ENCODE peak calls at places on chromosomes 7 and 10, in four cellular contexts. I is fibroblast of lung, O is foreskin fibroblast, K is sigmoid colon. L is an unnamed sample.

GRCh38 chr7:76056241-76056640 is 8.3 kb downstream of the MDH2 start:
- DNase-seq in I (no peak), O (no peak), K (no peak), L (no peak)

GRCh38 chr7:155773531-155773930 is 38.7 kb downstream of the SHH start:
- DNase-seq in I (no peak), O (no peak), K (no peak), L (no peak)

GRCh38 chr7:114916261-114916892 is 5.5 kb upstream of the MDFIC start:
- DNase-seq in I (no peak), O (no peak), K (no peak), L (no peak)

GRCh38 chr10:126508535-126509040 is 120.3 kb upstream of the ADAM12 start:
- DNase-seq in I (no peak), O (peak; percentile 4), K (no peak), L (no peak)

GRCh38 chr10:132951926-132952325 is 9.6 kb upstream of the CFAP46 start:
- DNase-seq in I (no peak), O (no peak), K (no peak), L (no peak)

GRCh38 chr7:154204046-154204445 is 151.8 kb downstream of the DPP6 start:
- DNase-seq in I (no peak), O (no peak), K (no peak), L (no peak)

GRCh38 chr10:106609867-106610266 is 554.6 kb downstream of the SORCS1 start:
- DNase-seq in I (no peak), O (peak; percentile 12), K (no peak), L (peak; percentile 40)

GRCh38 chr7:120583835-120584586 is 273.9 kb downstream of the TSPAN12 start:
- DNase-seq in I (peak; percentile 94), O (peak; percentile 58), K (no peak), L (no peak)

GRCh38 chr10:17669185-17669872 is 25.4 kb downstream of the STAM start:
- DNase-seq in I (no peak), O (peak; percentile 19), K (no peak), L (no peak)

GRCh38 chr10:18713077-18713476 is 53.8 kb downstream of the ARL5B start:
- DNase-seq in I (peak; percentile 98), O (peak; percentile 55), K (no peak), L (peak; percentile 91)

GRCh38 chr7:15720849-15721471 is 34.5 kb upstream of the MEOX2 start:
- DNase-seq in I (peak; percentile 10), O (peak; percentile 80), K (peak; percentile 66), L (peak; percentile 53)

GRCh38 chr10:80473692-80474596 is 19.8 kb downstream of the TSPAN14 start:
- DNase-seq in I (peak; percentile 59), O (no peak), K (no peak), L (peak; percentile 52)

GRCh38 chr7:7972128-7972527 is 3.5 kb downstream of the GLCCI1 start:
- DNase-seq in I (peak; percentile 54), O (peak; percentile 44), K (no peak), L (no peak)

GRCh38 chr10:6151087-6151977 is 51.4 kb upstream of the PFKFB3 start:
- DNase-seq in I (peak; percentile 53), O (peak; percentile 81), K (peak; percentile 82), L (peak; percentile 43)

GRCh38 chr10:126674741-126675515 is 4.4 kb upstream of the C10orf90 start:
- DNase-seq in I (no peak), O (no peak), K (no peak), L (no peak)

GRCh38 chr7:44379366-44380178 is 54.2 kb upstream of the CAMK2B start:
- DNase-seq in I (no peak), O (peak; percentile 64), K (no peak), L (no peak)

GRCh38 chr10:95392711-95393164 is 101.9 kb upstream of the PDLIM1 start:
- DNase-seq in I (no peak), O (no peak), K (no peak), L (no peak)

GRCh38 chr10:112678987-112679386 is 232.0 kb downstream of the VTI1A start:
- DNase-seq in I (no peak), O (no peak), K (no peak), L (no peak)

GRCh38 chr7:3215624-3216585 is 85.1 kb upstream of the SDK1 start:
- DNase-seq in I (no peak), O (no peak), K (no peak), L (no peak)

GRCh38 chr7:139358541-139359365 is 941 bp upstream of the LUC7L2 start:
- DNase-seq in I (peak; percentile 25), O (peak; percentile 62), K (no peak), L (peak; percentile 35)

DNA sequence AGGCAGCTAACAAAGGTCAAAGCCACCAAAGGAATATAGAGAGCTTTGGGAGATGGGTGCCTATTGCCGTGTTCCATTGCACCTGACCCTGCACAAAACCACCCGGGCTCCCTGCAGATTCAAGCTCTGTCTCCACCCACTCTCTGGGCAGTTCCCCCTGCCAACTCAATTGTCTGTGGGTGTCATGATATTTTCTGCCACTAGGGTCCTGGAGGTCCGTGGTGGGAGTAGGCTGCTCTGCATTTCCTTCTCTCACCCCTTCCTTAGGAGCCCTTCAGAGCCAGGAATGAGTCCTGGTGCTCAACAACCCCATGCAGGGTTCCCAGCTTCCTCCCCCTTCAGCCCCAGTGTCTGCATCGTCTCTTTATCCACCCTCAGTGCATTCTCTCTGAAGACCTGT is 34.1 kb downstream of the PNLIPRP2 start:
- DNase-seq in I (no peak), O (no peak), K (no peak), L (peak; percentile 6)
- TF ChIP-seq CTCF in I (no peak), O (no peak), K (no peak), L (peak; percentile 20)

GRCh38 chr7:158325530-158326381 is 261.9 kb downstream of the PTPRN2 start:
- DNase-seq in I (no peak), O (no peak), K (no peak), L (peak; percentile 40)
- TF ChIP-seq CTCF in I (no peak), O (no peak), K (no peak), L (peak; percentile 11)

GRCh38 chr10:26728957-26729356 is 31.5 kb downstream of the PDSS1 start:
- DNase-seq in I (no peak), O (no peak), K (no peak), L (no peak)
- TF ChIP-seq CTCF in I (no peak), O (no peak), K (no peak), L (no peak)

DNA sequence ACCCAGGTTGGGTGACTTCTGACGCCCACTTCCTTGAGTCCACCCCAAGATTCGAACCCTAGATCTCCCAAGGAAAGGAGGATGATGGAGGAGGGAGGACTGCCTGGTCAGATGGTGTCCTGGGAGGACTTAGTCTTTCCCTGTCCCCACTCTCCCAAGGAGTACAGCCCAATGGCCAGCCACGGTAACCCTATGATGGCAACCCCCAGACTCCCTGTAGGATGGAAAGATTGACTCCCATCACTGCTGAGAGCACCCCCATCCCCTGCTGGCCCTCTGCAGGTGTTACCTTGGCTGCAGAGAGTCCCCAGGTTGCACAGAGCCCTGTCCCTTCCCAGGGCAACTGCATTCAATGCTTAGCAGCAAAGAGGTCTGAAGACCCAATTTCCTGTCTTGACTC is 50.6 kb upstream of the OCM2 start:
- DNase-seq in I (no peak), O (no peak), K (no peak), L (no peak)
- TF ChIP-seq CTCF in I (no peak), O (no peak), K (no peak), L (no peak)

GRCh38 chr10:92082583-92083280 is 159.2 kb downstream of the BTAF1 start:
- DNase-seq in I (no peak), O (peak; percentile 13), K (no peak), L (peak; percentile 34)

GRCh38 chr10:92091965-92092364 is 168.4 kb downstream of the BTAF1 start:
- DNase-seq in I (no peak), O (no peak), K (no peak), L (no peak)

DNA sequence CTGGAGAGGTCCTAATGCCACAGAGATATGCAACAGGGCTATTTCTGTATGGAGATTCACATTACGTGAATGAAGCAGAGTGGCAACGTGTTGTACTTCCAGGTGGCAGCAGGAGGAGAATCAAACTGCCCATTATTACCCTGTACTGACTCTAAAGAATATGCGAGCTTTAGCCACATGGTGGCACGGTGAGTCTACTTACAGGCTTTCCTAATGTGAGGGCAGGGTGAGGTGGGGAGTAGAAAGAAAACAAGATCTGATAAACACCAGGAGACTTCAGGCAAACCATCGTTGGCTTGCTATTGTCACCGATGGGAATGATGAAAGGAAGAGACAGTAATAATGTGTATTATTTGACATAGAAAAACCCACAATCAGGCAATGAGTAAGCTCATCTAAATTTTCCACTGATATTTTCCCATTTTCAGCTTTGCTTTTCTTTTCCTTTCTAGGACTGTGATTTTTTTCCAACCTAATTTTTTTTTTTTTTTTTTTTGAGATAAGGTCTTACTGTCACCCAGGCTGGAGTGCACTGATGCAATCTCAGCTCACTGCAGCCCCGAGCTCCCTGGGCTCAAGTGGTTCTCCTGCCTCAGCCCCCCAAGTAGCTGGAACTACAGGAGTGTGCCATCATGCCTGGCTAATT is 164.3 kb downstream of the BTAF1 start:
- DNase-seq in I (peak; percentile 73), O (peak; percentile 86), K (peak; percentile 78), L (peak; percentile 89)
- TF ChIP-seq CTCF in I (peak; percentile 86), O (peak; percentile 68), K (peak; percentile 73), L (peak; percentile 94)

GRCh38 chr10:14547826-14548225 is 217.1 kb upstream of the FRMD4A start:
- DNase-seq in I (no peak), O (no peak), K (no peak), L (no peak)
- TF ChIP-seq CTCF in I (no peak), O (no peak), K (no peak), L (no peak)

GRCh38 chr7:65279795-65280194 is 93.9 kb upstream of the ZNF92 start:
- DNase-seq in I (no peak), O (no peak), K (no peak), L (no peak)
- TF ChIP-seq CTCF in I (no peak), O (no peak), K (no peak), L (no peak)

GRCh38 chr10:29239569-29240472 is 49.0 kb upstream of the LYZL1 start:
- DNase-seq in I (no peak), O (peak; percentile 23), K (no peak), L (peak; percentile 60)
- TF ChIP-seq CTCF in I (peak; percentile 37), O (peak; percentile 47), K (no peak), L (peak; percentile 32)

DNA sequence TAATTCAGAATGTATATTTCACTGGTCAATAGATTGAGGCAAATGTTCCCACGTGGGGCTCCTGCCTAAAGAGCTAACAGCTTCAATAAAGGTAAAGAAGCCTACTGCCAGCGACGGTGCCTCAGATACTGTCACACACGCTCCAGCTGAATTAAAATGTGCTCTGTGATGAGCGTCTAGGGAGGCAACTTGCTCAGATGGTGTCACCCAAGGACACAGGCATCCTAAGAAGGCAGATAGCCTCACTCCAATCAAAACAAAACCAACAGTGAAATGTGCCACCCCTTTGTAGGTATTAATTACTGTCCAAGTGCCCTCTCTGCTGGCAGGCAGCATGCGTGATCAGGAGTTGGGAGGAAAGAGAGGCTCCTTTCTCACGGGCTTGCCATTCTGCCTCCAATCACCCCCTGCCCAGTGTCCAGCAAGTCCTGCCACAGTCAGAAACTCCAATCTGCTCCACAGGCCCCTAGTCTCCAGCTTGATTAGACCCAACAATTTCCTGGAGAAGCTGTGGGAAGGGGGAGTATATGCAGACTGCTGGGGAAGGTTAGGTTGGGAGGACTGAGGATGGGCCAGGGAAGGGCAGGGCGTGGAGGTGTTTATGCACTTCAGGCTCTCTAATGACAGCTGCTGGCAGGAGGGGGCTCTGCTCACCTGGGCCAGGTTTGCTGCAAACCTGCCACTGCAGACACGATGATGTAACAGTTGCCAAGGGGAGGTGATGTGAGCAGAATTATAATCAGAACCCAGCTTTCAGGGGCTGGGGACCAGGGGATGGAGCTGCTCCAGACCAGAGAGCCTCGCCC is 297.9 kb downstream of the GRID1 start:
- DNase-seq in I (no peak), O (no peak), K (peak; percentile 48), L (peak; percentile 4)
- TF ChIP-seq CTCF in I (no peak), O (no peak), K (no peak), L (no peak)

L was measured in MCF 10A.